ENCODE peak calls at places on chromosomes 6 and 20, in eight cellular contexts. S, L, N, B, W, R, U and J are unnamed samples.

GRCh38 chr6:26327450-26328264 is 37.3 kb upstream of the BTN3A2 start:
- DNase-seq in R (peak; percentile 70), U (no peak), W (no peak), N (no peak), S (peak; percentile 80), B (peak; percentile 68), L (no peak), J (peak; percentile 77)

GRCh38 chr6:22126910-22127309 is 169.9 kb downstream of the PRL start:
- DNase-seq in N (no peak), S (no peak), U (no peak), W (no peak), R (no peak), L (no peak), B (no peak), J (no peak)

GRCh38 chr20:37669062-37669772 is 24.6 kb upstream of the CTNNBL1 start:
- DNase-seq in S (peak; percentile 61), L (no peak), N (no peak), R (peak; percentile 63), U (no peak), B (no peak), W (no peak), J (no peak)

GRCh38 chr20:8449120-8449519 is 317.1 kb downstream of the PLCB1 start:
- DNase-seq in N (no peak), W (no peak), U (no peak), R (no peak), L (no peak), B (no peak), S (peak; percentile 16), J (no peak)

GRCh38 chr20:54049156-54049555 is 21.2 kb downstream of the BCAS1 start:
- DNase-seq in N (no peak), R (no peak), L (no peak), U (no peak), B (no peak), W (no peak), S (no peak), J (no peak)

GRCh38 chr6:117591405-117591804 is 10.9 kb downstream of the GOPC start:
- DNase-seq in N (no peak), W (no peak), B (peak; percentile 34), L (no peak), U (no peak), S (no peak), R (no peak), J (peak; percentile 25)

GRCh38 chr6:53628354-53629119 is 37.0 kb downstream of the KLHL31 start:
- DNase-seq in N (peak; percentile 73), W (peak; percentile 75), L (no peak), U (no peak), R (peak; percentile 98), S (no peak), B (no peak), J (no peak)

GRCh38 chr6:157269261-157269794 is 54.0 kb downstream of the TMEM242 start:
- DNase-seq in U (no peak), L (peak; percentile 55), R (no peak), N (peak; percentile 89), W (peak; percentile 18), B (no peak), S (peak; percentile 46), J (peak; percentile 46)

GRCh38 chr20:5535211-5535756 is 214.9 kb upstream of the SHLD1 start:
- DNase-seq in W (no peak), U (peak; percentile 56), R (no peak), B (no peak), N (no peak), S (no peak), L (no peak), J (no peak)

DNA sequence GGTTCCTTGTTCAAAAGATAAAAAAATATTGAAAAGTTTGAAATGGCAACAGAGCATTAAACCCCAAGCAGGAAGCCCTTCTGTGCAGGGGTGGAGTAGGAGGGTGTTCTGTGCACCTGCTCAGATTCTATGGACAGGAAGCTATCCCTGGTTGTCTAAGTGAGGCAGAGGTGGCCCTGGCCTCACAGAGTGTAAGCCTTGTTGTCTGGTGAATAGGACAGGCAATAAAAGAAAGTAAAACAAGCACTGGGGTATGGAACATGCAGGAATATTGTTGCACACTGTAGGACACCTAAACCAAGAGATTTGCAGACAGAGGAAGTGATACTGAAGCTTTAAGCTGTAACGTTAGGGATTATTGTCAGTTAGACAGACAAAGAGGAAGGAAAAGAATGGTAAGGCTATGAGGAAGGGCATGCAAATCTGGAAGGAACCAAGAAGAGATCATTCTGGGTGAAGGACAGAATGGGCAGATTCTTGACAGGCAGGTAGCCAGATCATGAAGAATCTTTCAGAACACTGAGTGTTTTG is 66.8 kb downstream of the TBC1D7 start:
- DNase-seq in N (no peak), S (no peak), B (no peak), L (no peak), W (no peak), U (no peak), R (no peak), J (no peak)
- H3K4me1 ChIP-seq in N (no peaks in the 10 kb centered on the region), S (no peaks in the 10 kb centered on the region), B (peaks cover 5% of the 10 kb centered on the region), L (peaks cover 5% of the 10 kb centered on the region), W (no peaks in the 10 kb centered on the region), U (no peaks in the 10 kb centered on the region), R (no peaks in the 10 kb centered on the region), J (no peaks in the 10 kb centered on the region)

GRCh38 chr6:3385660-3386151 is 71.1 kb downstream of the SLC22A23 start:
- DNase-seq in S (no peak), B (no peak), W (peak; percentile 54), N (no peak), U (no peak), L (no peak), R (no peak), J (no peak)

GRCh38 chr6:3382399-3383279 is 74.2 kb downstream of the SLC22A23 start:
- DNase-seq in R (peak; percentile 94), L (peak; percentile 57), U (no peak), S (no peak), B (peak; percentile 59), N (no peak), W (no peak), J (peak; percentile 74)

GRCh38 chr6:3383525-3383924 is 73.3 kb downstream of the SLC22A23 start:
- DNase-seq in N (peak; percentile 46), L (peak; percentile 63), B (peak; percentile 80), S (no peak), R (peak; percentile 85), W (peak; percentile 70), U (no peak), J (peak; percentile 88)

GRCh38 chr6:3386374-3386857 is 70.4 kb downstream of the SLC22A23 start:
- DNase-seq in U (no peak), W (peak; percentile 43), N (no peak), S (no peak), R (no peak), L (peak; percentile 84), B (no peak), J (no peak)

DNA sequence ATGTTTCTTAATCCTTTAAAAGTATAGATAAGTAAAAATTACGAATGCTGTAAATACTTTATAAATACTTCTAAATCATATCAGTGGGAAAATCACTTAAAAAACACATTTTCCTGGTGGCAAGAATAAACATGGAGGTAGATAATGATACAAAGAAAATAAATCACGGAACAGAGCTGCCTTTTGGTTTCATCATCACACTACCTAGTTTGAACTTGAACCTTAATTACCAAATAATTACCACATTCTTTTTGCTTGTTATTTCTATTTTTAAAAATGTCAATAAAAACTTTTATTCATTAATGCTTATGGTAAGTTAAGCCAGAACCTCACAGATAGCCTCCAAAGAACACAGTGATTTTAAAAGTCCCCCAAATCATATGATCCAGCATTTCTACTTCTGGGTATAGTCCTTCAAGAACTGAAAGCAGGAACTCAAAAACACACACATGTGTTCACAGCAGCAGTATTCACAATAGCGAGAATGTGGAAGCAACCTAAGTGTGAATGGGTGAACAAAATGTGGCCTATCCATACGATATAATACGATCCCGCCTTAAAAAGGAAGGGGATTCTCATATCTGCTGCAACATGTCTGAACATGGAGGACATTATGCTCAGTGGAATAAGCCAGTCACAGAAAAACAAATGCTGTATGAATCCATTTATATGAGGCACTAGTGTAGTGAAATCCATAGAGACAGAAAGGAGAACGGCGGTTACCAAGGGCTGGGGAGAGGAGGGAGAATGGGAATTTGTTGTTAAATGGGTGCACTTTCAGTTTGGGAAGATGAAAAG is 72.3 kb downstream of the SLC22A23 start:
- DNase-seq in U (no peak), L (no peak), N (no peak), B (no peak), W (no peak), R (no peak), S (no peak), J (no peak)
- H3K4me1 ChIP-seq in U (peaks cover 22% of the 10 kb centered on the region), L (peaks cover 71% of the 10 kb centered on the region), N (no peaks in the 10 kb centered on the region), B (peaks cover 64% of the 10 kb centered on the region), W (peaks cover 31% of the 10 kb centered on the region), R (peaks cover 47% of the 10 kb centered on the region), S (no peaks in the 10 kb centered on the region), J (peaks cover 13% of the 10 kb centered on the region)

DNA sequence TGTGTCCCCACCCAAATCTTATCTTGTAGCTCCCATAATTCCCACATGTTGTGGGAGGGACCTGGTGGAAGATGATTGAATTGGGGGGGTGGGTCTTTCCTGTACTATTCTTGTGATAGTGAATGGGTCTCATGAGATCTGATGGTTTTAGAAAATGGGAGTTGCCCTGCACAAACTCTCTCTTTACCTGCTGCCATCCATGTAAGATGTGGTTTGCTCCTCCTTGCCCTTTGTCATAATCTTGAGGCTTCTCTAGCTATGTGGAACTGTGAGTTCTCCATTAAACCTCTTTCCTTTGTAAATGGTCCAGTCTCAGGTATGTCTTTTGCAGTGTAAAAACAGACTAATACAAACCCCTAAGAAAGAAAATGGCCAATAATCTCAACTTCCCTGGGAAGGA is 16.1 kb upstream of the SRPK1 start:
- DNase-seq in N (no peak), B (no peak), S (no peak), R (no peak), U (no peak), W (no peak), L (no peak), J (no peak)
- H3K4me1 ChIP-seq in N (no peaks in the 10 kb centered on the region), B (no peaks in the 10 kb centered on the region), S (no peaks in the 10 kb centered on the region), R (no peaks in the 10 kb centered on the region), U (no peaks in the 10 kb centered on the region), W (no peaks in the 10 kb centered on the region), L (no peaks in the 10 kb centered on the region), J (no peaks in the 10 kb centered on the region)

GRCh38 chr20:58662142-58662473 is 11.0 kb downstream of the STX16 start:
- DNase-seq in B (no peak), W (no peak), N (no peak), S (no peak), R (no peak), U (no peak), L (no peak), J (no peak)

GRCh38 chr20:58664883-58665282 is 13.8 kb downstream of the STX16 start:
- DNase-seq in L (no peak), B (no peak), W (no peak), N (no peak), S (no peak), U (no peak), R (no peak), J (no peak)

GRCh38 chr20:58659841-58660240 is 8.8 kb downstream of the STX16 start:
- DNase-seq in W (no peak), N (no peak), U (no peak), S (no peak), B (peak; percentile 72), L (no peak), R (peak; percentile 46), J (no peak)

GRCh38 chr20:58661298-58662141 is 10.4 kb downstream of the STX16 start:
- DNase-seq in L (no peak), R (no peak), N (no peak), B (no peak), S (no peak), W (no peak), U (no peak), J (no peak)

DNA sequence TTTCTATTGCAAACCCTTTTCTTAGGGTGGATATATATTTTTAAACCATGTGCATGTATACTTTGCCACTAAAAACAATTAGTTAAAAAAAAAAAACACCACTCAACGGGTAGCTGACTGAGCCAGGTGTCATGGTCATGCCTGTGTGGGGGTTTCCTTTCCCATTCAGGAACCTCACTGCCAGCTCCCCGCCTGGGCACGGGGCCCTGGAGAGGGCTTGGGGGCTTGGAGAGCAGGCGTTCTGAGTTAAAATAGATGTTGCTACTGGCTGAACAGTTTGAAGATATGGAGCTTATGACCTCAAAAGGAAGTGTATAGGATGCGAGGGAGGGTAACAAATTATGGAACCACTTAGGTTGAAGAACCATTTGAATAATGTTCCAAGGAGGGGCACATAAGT is 9.8 kb downstream of the STX16 start:
- DNase-seq in L (no peak), B (no peak), N (no peak), R (no peak), S (no peak), U (no peak), W (no peak), J (no peak)
- H3K4me1 ChIP-seq in L (peaks cover 45% of the 10 kb centered on the region), B (no peaks in the 10 kb centered on the region), N (no peaks in the 10 kb centered on the region), R (peaks cover 36% of the 10 kb centered on the region), S (peaks cover 7% of the 10 kb centered on the region), U (peaks cover 59% of the 10 kb centered on the region), W (peaks cover 6% of the 10 kb centered on the region), J (no peaks in the 10 kb centered on the region)